ENCODE peak calls at places on chromosome 18, in six cellular contexts. S is NCI-H748 treated with DMSO at 0.1 percent for 48 hours, I is kidney tubule cell, K is nephron progenitor cell, V is MM.1S, Y is frontal cortex. X is an unnamed sample.

GRCh38 chr18:79786781-79787526 is 10.8 kb upstream of the KCNG2 start:
- DNase-seq in I (no peak), V (no peak), Y (no peak), S (no peak), K (no peak), X (no peak)

GRCh38 chr18:47288741-47289140 is 37.3 kb upstream of the SKOR2 start:
- DNase-seq in K (no peak), S (no peak), Y (no peak), I (no peak), V (no peak), X (no peak)

GRCh38 chr18:79939096-79939495 is 12.4 kb downstream of the SLC66A2 start:
- DNase-seq in K (no peak), S (no peak), V (no peak), I (no peak), Y (no peak), X (no peak)

GRCh38 chr18:8854962-8855361 is 149.6 kb downstream of the MTCL1 start:
- DNase-seq in K (no peak), I (no peak), Y (no peak), S (no peak), V (no peak), X (no peak)

GRCh38 chr18:68733693-68734092 is 18.8 kb upstream of the TMX3 start:
- DNase-seq in K (no peak), S (no peak), I (no peak), Y (no peak), V (no peak), X (no peak)

GRCh38 chr18:35024965-35025364 is 16.2 kb upstream of the MAPRE2 start:
- DNase-seq in V (no peak), K (no peak), S (no peak), Y (no peak), I (peak), X (no peak)

GRCh38 chr18:57909620-57910019 is 106.5 kb upstream of the ATP8B1 start:
- DNase-seq in I (no peak), V (no peak), Y (no peak), S (no peak), K (no peak), X (no peak)

GRCh38 chr18:8450013-8450412 is 159.2 kb upstream of the RAB12 start:
- DNase-seq in S (no peak), Y (no peak), K (no peak), V (no peak), I (peak), X (peak)

X was measured in BE2C.